ENCODE peak calls at places on chromosome 15, in seven cellular contexts. T is GM13976; C is fibroblast of the aortic adventitia; W is mucosa of gallbladder; K is Right ventricle myocardium superior; U is fibroblast of lung; D is stimulated activated CD4-positive, alpha-beta T cell treated with anti-CD3 and anti-CD28 coated beads, Interleukin-12 subunit alpha, Interleukin-12 subunit beta, amount 100 ng/mL, for 4 hours. H is an unnamed sample.
A peak's percentile ranks its signal among the peaks of the same experiment; 100 is the strongest.

GRCh38 chr15:99929266-99929665 is 196.0 kb upstream of the LYSMD4 start:
- DNase-seq in T (no peak), C (no peak), W (no peak), K (no peak), U (no peak), D (no peak), H (no peak)

GRCh38 chr15:83626171-83626802 is 27.6 kb upstream of the ADAMTSL3 start:
- DNase-seq in T (no peak), C (peak; percentile 33), W (no peak), K (no peak), U (no peak), D (no peak), H (no peak)

GRCh38 chr15:40083756-40084101 is 24.9 kb downstream of the BMF start:
- DNase-seq in T (no peak), C (no peak), W (no peak), K (peak; percentile 6), U (no peak), D (no peak), H (no peak)

GRCh38 chr15:101536166-101536874 is 46.8 kb upstream of the PCSK6 start:
- DNase-seq in T (no peak), C (no peak), W (no peak), K (no peak), U (no peak), D (no peak), H (peak; percentile 46)

GRCh38 chr15:66006986-66007385 is 137.7 kb downstream of the RAB11A start:
- DNase-seq in T (no peak), C (peak; percentile 7), W (no peak), K (no peak), U (no peak), D (no peak), H (no peak)

GRCh38 chr15:74775132-74775562 is 6.7 kb upstream of the CSK start:
- DNase-seq in T (peak; percentile 45), C (no peak), W (no peak), K (no peak), U (no peak), D (no peak), H (no peak)

GRCh38 chr15:40436116-40436891 is 4.4 kb upstream of the BAHD1 start:
- DNase-seq in T (no peak), C (no peak), W (no peak), K (no peak), U (no peak), D (no peak), H (no peak)

GRCh38 chr15:61128343-61128742 is 100.8 kb downstream of the RORA start:
- DNase-seq in T (no peak), C (no peak), W (no peak), K (no peak), U (no peak), D (no peak), H (no peak)

GRCh38 chr15:77672110-77672509 is 39.4 kb upstream of the LINGO1 start:
- DNase-seq in T (no peak), C (no peak), W (no peak), K (no peak), U (no peak), D (no peak), H (no peak)

GRCh38 chr15:73156431-73157191 is 104.3 kb downstream of the NEO1 start:
- DNase-seq in T (no peak), C (no peak), W (no peak), K (no peak), U (no peak), D (no peak), H (no peak)

GRCh38 chr15:40787344-40787841 is 17.6 kb downstream of the C15orf62 start:
- DNase-seq in T (no peak), C (peak; percentile 71), W (peak; percentile 85), K (no peak), U (peak; percentile 57), D (peak; percentile 60), H (peak; percentile 61)

GRCh38 chr15:96878129-96878528 is 547.6 kb downstream of the NR2F2 start:
- DNase-seq in T (no peak), C (no peak), W (no peak), K (no peak), U (no peak), D (no peak), H (no peak)

GRCh38 chr15:81315452-81316203 is 8.3 kb downstream of the STARD5 start:
- DNase-seq in T (no peak), C (no peak), W (no peak), K (no peak), U (no peak), D (no peak), H (no peak)

GRCh38 chr15:98683821-98684220 is 35.5 kb downstream of the IGF1R start:
- DNase-seq in T (no peak), C (no peak), W (no peak), K (no peak), U (no peak), D (no peak), H (no peak)

GRCh38 chr15:40340740-40341400 is at the start of gene CCDC9B:
- DNase-seq in T (no peak), C (peak; percentile 92), W (peak; percentile 93), K (peak; percentile 94), U (peak; percentile 91), D (no peak), H (peak; percentile 98)

GRCh38 chr15:56733131-56734012 is at the start of gene ZNF280D:
- DNase-seq in T (peak; percentile 88), C (peak; percentile 86), W (peak; percentile 91), K (peak; percentile 95), U (peak; percentile 90), D (peak; percentile 75), H (peak; percentile 95)

GRCh38 chr15:74213858-74214284 is 11.3 kb upstream of the STRA6 start:
- DNase-seq in T (no peak), C (no peak), W (no peak), K (no peak), U (no peak), D (no peak), H (no peak)

GRCh38 chr15:70853270-70853854 is 595 bp downstream of the LARP6 start:
- DNase-seq in T (no peak), C (peak; percentile 83), W (no peak), K (peak; percentile 58), U (peak; percentile 70), D (no peak), H (no peak)

GRCh38 chr15:89501646-89502045 is 5.3 kb upstream of the RHCG start:
- DNase-seq in T (no peak), C (no peak), W (no peak), K (no peak), U (no peak), D (no peak), H (no peak)

GRCh38 chr15:63530235-63530634 is 25.8 kb downstream of the USP3 start:
- DNase-seq in T (no peak), C (no peak), W (no peak), K (no peak), U (no peak), D (no peak), H (no peak)

GRCh38 chr15:31027948-31028586 is 36.6 kb upstream of the MTMR10 start:
- DNase-seq in T (no peak), C (peak; percentile 17), W (no peak), K (no peak), U (no peak), D (no peak), H (no peak)

GRCh38 chr15:52730163-52730562 is 51.0 kb upstream of the ATOSA start:
- DNase-seq in T (peak; percentile 15), C (peak; percentile 19), W (peak; percentile 16), K (no peak), U (no peak), D (peak; percentile 3), H (no peak)

GRCh38 chr15:25886498-25887140 is 23.5 kb upstream of the ATP10A start:
- DNase-seq in T (no peak), C (peak; percentile 82), W (no peak), K (peak; percentile 61), U (peak; percentile 19), D (no peak), H (no peak)

GRCh38 chr15:92121047-92121446 is 267.5 kb downstream of the SLCO3A1 start:
- DNase-seq in T (no peak), C (no peak), W (no peak), K (no peak), U (no peak), D (no peak), H (no peak)

GRCh38 chr15:22806664-22807063 is 20.2 kb downstream of the NIPA1 start:
- DNase-seq in T (no peak), C (peak; percentile 5), W (no peak), K (no peak), U (no peak), D (no peak), H (no peak)

GRCh38 chr15:46034755-46035154 is 399.9 kb downstream of the SQOR start:
- DNase-seq in T (no peak), C (no peak), W (no peak), K (no peak), U (no peak), D (no peak), H (no peak)

GRCh38 chr15:93170320-93170719 is 81.3 kb upstream of the RGMA start:
- DNase-seq in T (no peak), C (no peak), W (no peak), K (no peak), U (no peak), D (no peak), H (no peak)

GRCh38 chr15:64461577-64462162 is 1.3 kb downstream of the ZNF609 start:
- DNase-seq in T (peak; percentile 37), C (peak; percentile 31), W (peak; percentile 47), K (no peak), U (peak; percentile 32), D (peak; percentile 10), H (no peak)

GRCh38 chr15:70447927-70448698 is 315.2 kb downstream of the UACA start:
- DNase-seq in T (no peak), C (no peak), W (peak; percentile 24), K (peak; percentile 66), U (no peak), D (peak; percentile 26), H (no peak)

GRCh38 chr15:39140060-39140604 is 440.7 kb upstream of the THBS1 start:
- DNase-seq in T (no peak), C (peak; percentile 92), W (no peak), K (peak; percentile 43), U (peak; percentile 93), D (no peak), H (no peak)

GRCh38 chr15:66629817-66630576 is 64.2 kb upstream of the LCTL start:
- DNase-seq in T (no peak), C (no peak), W (no peak), K (no peak), U (no peak), D (no peak), H (no peak)

H was measured in sigmoid colon.